ENCODE peak calls at places on chromosomes 7 and 10, in nine cellular contexts. D is nephron progenitor cell, G is astrocyte of the spinal cord, S is B cell, U is GM13977, Z is fibroblast of mammary gland, Q is pancreas, C is HFFc6, O is fibroblast of pulmonary artery. T is an unnamed sample.

GRCh38 chr10:100677290-100677945 is 68.0 kb upstream of the PAX2 start:
- DNase-seq in D (no peak), G (no peak), S (no peak), U (no peak), Z (no peak), Q (no peak), C (no peak), O (no peak), T (no peak)

GRCh38 chr10:113345860-113346259 is 207.0 kb upstream of the HABP2 start:
- DNase-seq in D (no peak), G (no peak), S (no peak), U (no peak), Z (no peak), Q (no peak), C (no peak), O (no peak), T (no peak)

GRCh38 chr10:104033966-104034365 is 51.7 kb downstream of the COL17A1 start:
- DNase-seq in D (no peak), G (no peak), S (no peak), U (peak), Z (no peak), Q (no peak), C (no peak), O (no peak), T (peak)

GRCh38 chr7:157234271-157234670 is 95.5 kb downstream of the UBE3C start:
- DNase-seq in D (no peak), G (no peak), S (no peak), U (no peak), Z (peak), Q (no peak), C (no peak), O (no peak), T (no peak)

GRCh38 chr7:30931161-30931926 is 19.7 kb downstream of the AQP1 start:
- DNase-seq in D (no peak), G (no peak), S (no peak), U (peak), Z (no peak), Q (peak), C (no peak), O (peak), T (peak)

GRCh38 chr10:50367732-50368131 is 116.4 kb upstream of the ASAH2 start:
- DNase-seq in D (peak), G (peak), S (no peak), U (no peak), Z (peak), Q (no peak), C (peak), O (peak), T (no peak)

GRCh38 chr7:563629-564170 is 44.1 kb upstream of the PDGFA start:
- DNase-seq in D (no peak), G (no peak), S (no peak), U (no peak), Z (no peak), Q (no peak), C (no peak), O (no peak), T (no peak)

GRCh38 chr10:123518765-123519164 is 147.4 kb upstream of the GPR26 start:
- DNase-seq in D (no peak), G (no peak), S (no peak), U (no peak), Z (no peak), Q (no peak), C (no peak), O (no peak), T (no peak)

GRCh38 chr7:5237286-5237685 is 45.5 kb upstream of the SLC29A4 start:
- DNase-seq in D (no peak), G (no peak), S (no peak), U (no peak), Z (peak), Q (no peak), C (peak), O (peak), T (peak)

GRCh38 chr7:130227883-130228575 is 20.4 kb downstream of the SSMEM1 start:
- DNase-seq in D (no peak), G (no peak), S (no peak), U (no peak), Z (no peak), Q (no peak), C (no peak), O (no peak), T (no peak)

GRCh38 chr7:101116898-101117297 is 10.0 kb upstream of the SERPINE1 start:
- DNase-seq in D (no peak), G (no peak), S (no peak), U (no peak), Z (peak), Q (no peak), C (peak), O (peak), T (no peak)

GRCh38 chr7:101112233-101112632 is 14.7 kb upstream of the SERPINE1 start:
- DNase-seq in D (no peak), G (peak), S (no peak), U (no peak), Z (peak), Q (no peak), C (no peak), O (peak), T (no peak)

GRCh38 chr7:101114492-101114891 is 12.4 kb upstream of the SERPINE1 start:
- DNase-seq in D (no peak), G (no peak), S (no peak), U (no peak), Z (peak), Q (no peak), C (peak), O (no peak), T (no peak)

GRCh38 chr7:101113860-101114259 is 13.0 kb upstream of the SERPINE1 start:
- DNase-seq in D (no peak), G (no peak), S (no peak), U (no peak), Z (no peak), Q (no peak), C (no peak), O (no peak), T (no peak)

GRCh38 chr7:101115215-101115614 is 11.7 kb upstream of the SERPINE1 start:
- DNase-seq in D (no peak), G (no peak), S (no peak), U (no peak), Z (no peak), Q (no peak), C (no peak), O (no peak), T (no peak)
- TF ChIP-seq CTCF in D (no peak), G (no peak), S (no peak), U (no peak), Z (no peak), Q (no peak), C (no peak), O (no peak), T (no peak)

GRCh38 chr10:131427253-131427652 is 115.7 kb upstream of the TCERG1L start:
- DNase-seq in D (no peak), G (no peak), S (no peak), U (no peak), Z (no peak), Q (no peak), C (no peak), O (no peak), T (no peak)

GRCh38 chr10:131424836-131425506 is 113.5 kb upstream of the TCERG1L start:
- DNase-seq in D (no peak), G (no peak), S (no peak), U (no peak), Z (no peak), Q (no peak), C (no peak), O (no peak), T (no peak)

GRCh38 chr10:131424053-131424452 is 112.5 kb upstream of the TCERG1L start:
- DNase-seq in D (no peak), G (no peak), S (no peak), U (no peak), Z (no peak), Q (no peak), C (no peak), O (no peak), T (no peak)

GRCh38 chr10:131426530-131426898 is 115.0 kb upstream of the TCERG1L start:
- DNase-seq in D (no peak), G (no peak), S (no peak), U (no peak), Z (no peak), Q (no peak), C (no peak), O (no peak), T (no peak)

GRCh38 chr10:131425752-131426529 is 114.4 kb upstream of the TCERG1L start:
- DNase-seq in D (no peak), G (no peak), S (no peak), U (no peak), Z (no peak), Q (peak), C (no peak), O (no peak), T (no peak)
- TF ChIP-seq CTCF in D (no peak), G (no peak), S (no peak), U (no peak), Z (no peak), Q (no peak), C (no peak), O (no peak), T (no peak)

GRCh38 chr10:115830260-115830970 is 442.6 kb downstream of the GFRA1 start:
- DNase-seq in D (no peak), G (peak), S (no peak), U (no peak), Z (peak), Q (no peak), C (peak), O (peak), T (no peak)

GRCh38 chr10:115831025-115831424 is 442.0 kb downstream of the GFRA1 start:
- DNase-seq in D (no peak), G (no peak), S (no peak), U (no peak), Z (no peak), Q (no peak), C (no peak), O (no peak), T (no peak)

GRCh38 chr10:115827180-115827579 is 445.8 kb downstream of the GFRA1 start:
- DNase-seq in D (no peak), G (no peak), S (no peak), U (no peak), Z (peak), Q (no peak), C (peak), O (peak), T (no peak)

GRCh38 chr10:115827650-115828049 is 445.4 kb downstream of the GFRA1 start:
- DNase-seq in D (no peak), G (no peak), S (no peak), U (no peak), Z (peak), Q (no peak), C (peak), O (no peak), T (no peak)

DNA sequence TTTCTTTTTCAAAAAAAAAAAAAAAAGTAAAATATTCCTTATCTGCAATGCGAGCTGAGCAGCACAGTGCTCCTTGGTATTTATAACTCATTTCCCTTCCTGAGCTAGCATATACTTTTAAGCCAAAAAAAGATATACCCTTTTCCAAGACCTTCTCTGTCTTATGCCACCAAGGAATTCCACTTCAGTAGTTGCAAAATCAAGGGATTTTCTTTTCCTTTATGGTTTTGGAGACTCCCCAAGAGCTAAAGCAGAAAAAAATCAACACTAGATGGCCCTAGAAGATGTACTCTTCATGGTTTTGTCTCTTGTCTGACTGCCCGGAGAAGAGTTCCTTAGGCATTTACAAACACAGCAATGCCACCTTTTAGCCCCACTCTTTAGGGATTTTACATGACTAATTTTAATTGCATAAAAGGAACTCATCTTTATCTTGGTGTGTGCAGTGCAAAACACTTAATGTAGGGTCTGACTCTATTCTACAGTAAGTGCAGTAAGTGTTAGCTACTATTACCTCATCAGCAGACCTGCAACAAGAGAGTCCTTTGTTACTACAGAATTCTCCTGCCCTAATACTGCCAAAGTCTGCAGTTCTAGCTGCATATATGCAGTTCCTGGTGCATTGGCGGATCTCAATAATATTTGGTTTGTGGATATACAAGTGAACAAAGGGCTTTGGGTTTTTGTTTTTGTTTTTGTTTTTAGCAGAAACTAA is 443.3 kb downstream of the GFRA1 start:
- DNase-seq in D (no peak), G (peak), S (no peak), U (no peak), Z (peak), Q (no peak), C (peak), O (peak), T (no peak)
- TF ChIP-seq CTCF in D (no peak), G (peak), S (no peak), U (no peak), Z (peak), Q (no peak), C (peak), O (peak), T (no peak)

GRCh38 chr7:35728412-35729060 is 33.6 kb upstream of the HERPUD2 start:
- DNase-seq in D (no peak), G (no peak), S (no peak), U (no peak), Z (no peak), Q (no peak), C (no peak), O (no peak), T (no peak)
- TF ChIP-seq CTCF in D (no peak), G (no peak), S (no peak), U (no peak), Z (no peak), Q (no peak), C (no peak), O (no peak), T (no peak)

DNA sequence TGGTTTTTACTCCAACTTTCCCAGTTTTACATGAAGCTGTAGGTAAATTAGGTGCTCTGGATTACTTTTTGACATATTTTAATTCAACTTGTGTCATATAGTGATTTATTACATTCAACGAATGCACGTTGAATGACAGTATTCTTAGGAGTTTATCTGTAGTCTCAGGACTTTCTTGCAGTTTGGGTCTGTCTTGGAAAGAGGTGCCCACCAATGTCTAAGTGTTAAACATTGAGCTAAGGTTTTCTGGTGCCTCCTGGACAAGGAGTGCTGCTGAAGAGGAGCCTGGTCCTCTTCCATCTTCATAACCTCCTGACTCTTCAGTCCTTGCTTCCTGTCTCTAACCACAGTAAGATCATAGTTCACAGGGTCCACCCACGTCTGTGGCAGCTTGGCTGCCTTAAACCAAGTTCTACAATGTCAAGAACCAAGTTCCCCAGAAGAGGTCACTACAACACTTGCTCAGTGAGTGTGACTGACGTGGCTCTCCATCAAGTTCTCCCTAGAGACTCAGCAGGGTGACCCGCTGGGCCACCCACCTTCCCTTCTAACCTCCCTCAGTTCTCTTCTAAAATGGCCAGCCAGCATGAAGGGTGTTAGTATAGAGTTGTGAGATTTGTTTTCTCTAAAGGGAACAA is 6.1 kb downstream of the NPY start:
- DNase-seq in D (peak), G (peak), S (peak), U (peak), Z (peak), Q (no peak), C (peak), O (peak), T (peak)
- TF ChIP-seq CTCF in D (peak), G (peak), S (peak), U (peak), Z (peak), Q (no peak), C (peak), O (peak), T (peak)

GRCh38 chr10:87817873-87818504 is at the start of gene ATAD1:
- DNase-seq in D (peak), G (peak), S (peak), U (peak), Z (peak), Q (peak), C (peak), O (peak), T (peak)
- TF ChIP-seq CTCF in D (peak), G (peak), S (peak), U (peak), Z (peak), Q (no peak), C (peak), O (peak), T (no peak)

GRCh38 chr7:42164946-42165345 is 72.1 kb downstream of the GLI3 start:
- DNase-seq in D (no peak), G (no peak), S (no peak), U (no peak), Z (no peak), Q (no peak), C (no peak), O (no peak), T (no peak)
- TF ChIP-seq CTCF in D (no peak), G (no peak), S (no peak), U (no peak), Z (no peak), Q (no peak), C (no peak), O (no peak), T (no peak)

GRCh38 chr10:58293989-58294388 is 25.0 kb downstream of the CISD1 start:
- DNase-seq in D (no peak), G (no peak), S (no peak), U (no peak), Z (no peak), Q (no peak), C (no peak), O (no peak), T (no peak)

DNA sequence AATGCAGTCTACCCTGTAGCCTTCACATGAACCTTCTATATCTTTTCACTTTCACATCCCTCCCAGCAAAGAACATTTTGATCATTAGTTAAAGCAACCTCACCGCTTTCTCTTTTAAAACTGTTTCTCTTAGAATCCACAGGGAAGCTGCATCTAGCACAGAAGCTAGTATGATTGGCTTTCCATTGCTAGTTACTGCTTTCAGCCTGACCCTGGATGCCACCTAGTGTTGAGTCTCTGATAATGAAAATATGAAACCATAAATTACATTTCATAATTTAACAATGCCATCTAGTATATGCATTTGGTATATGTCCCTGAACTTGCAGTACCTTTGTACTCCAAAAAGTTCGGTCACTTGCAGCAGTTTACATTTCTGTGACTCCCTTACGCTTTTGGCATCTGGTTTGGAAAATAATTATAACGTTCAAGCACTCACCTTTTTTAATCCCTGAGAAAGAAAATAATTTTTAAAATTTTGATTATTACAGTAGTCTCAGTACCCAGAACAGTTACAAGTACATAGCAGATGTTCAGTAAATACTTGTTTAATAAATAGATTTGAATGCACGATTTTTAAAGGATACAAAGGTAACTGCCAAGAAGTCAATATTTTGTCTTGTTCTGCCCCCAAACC is 22.7 kb downstream of the CISD1 start:
- DNase-seq in D (no peak), G (peak), S (peak), U (peak), Z (peak), Q (peak), C (peak), O (peak), T (peak)
- TF ChIP-seq CTCF in D (no peak), G (peak), S (peak), U (peak), Z (peak), Q (peak), C (peak), O (peak), T (peak)

T was measured in GM13976.